ENCODE peak calls at places on chromosome 19, in five cellular contexts. H is prostate gland, K is breast epithelium, A is stomach, T is suprapubic skin. D is an unnamed sample.

GRCh38 chr19:50981587-50982146 is 2.0 kb downstream of the KLK7 start:
- DNase-seq in H (no peak), K (no peak), A (no peak), T (no peak), D (peak)

GRCh38 chr19:49837009-49837310 is 14.0 kb upstream of the PTOV1 start:
- DNase-seq in H (no peak), K (no peak), A (no peak), T (no peak), D (no peak)

GRCh38 chr19:39497850-39498261 is 891 bp upstream of the DLL3 start:
- DNase-seq in H (no peak), K (no peak), A (no peak), T (no peak), D (no peak)

GRCh38 chr19:30074741-30075460 is 132.9 kb downstream of the URI1 start:
- DNase-seq in H (no peak), K (no peak), A (no peak), T (peak), D (peak)

GRCh38 chr19:55094456-55095259 is 19.0 kb downstream of the EPS8L1 start:
- DNase-seq in H (no peak), K (no peak), A (no peak), T (no peak), D (no peak)

GRCh38 chr19:4425531-4425930 is 23.1 kb downstream of the CHAF1A start:
- DNase-seq in H (no peak), K (no peak), A (no peak), T (no peak), D (no peak)

GRCh38 chr19:48784527-48784926 is 26.3 kb downstream of the BCAT2 start:
- DNase-seq in H (no peak), K (no peak), A (no peak), T (no peak), D (no peak)

GRCh38 chr19:55251296-55252081 is 7.3 kb downstream of the PPP6R1 start:
- DNase-seq in H (no peak), K (no peak), A (peak), T (no peak), D (no peak)

GRCh38 chr19:49020931-49021895 is 2.9 kb downstream of the CGB3 start:
- DNase-seq in H (no peak), K (no peak), A (no peak), T (no peak), D (no peak)

GRCh38 chr19:2550431-2551171 is 74.7 kb downstream of the GADD45B start:
- DNase-seq in H (no peak), K (no peak), A (no peak), T (no peak), D (peak)

GRCh38 chr19:42552086-42553065 is 24.1 kb upstream of the CEACAM1 start:
- DNase-seq in H (no peak), K (no peak), A (peak), T (peak), D (no peak)

GRCh38 chr19:45322311-45322710 is 364 bp downstream of the CKM start:
- DNase-seq in H (no peak), K (no peak), A (no peak), T (no peak), D (no peak)

GRCh38 chr19:36420961-36421748 is 2.7 kb upstream of the ZFP82 start:
- DNase-seq in H (no peak), K (no peak), A (no peak), T (no peak), D (no peak)

GRCh38 chr19:48419158-48419920 is 25.9 kb downstream of the GRIN2D start:
- DNase-seq in H (no peak), K (no peak), A (peak), T (no peak), D (peak)

GRCh38 chr19:8641908-8642547 is 11.6 kb downstream of the NFILZ start:
- DNase-seq in H (no peak), K (no peak), A (no peak), T (no peak), D (no peak)

GRCh38 chr19:56476671-56477428 is at the start of gene ZNF667:
- DNase-seq in H (peak), K (no peak), A (no peak), T (no peak), D (no peak)

GRCh38 chr19:14400913-14401312 is 18.2 kb downstream of the DDX39A start:
- DNase-seq in H (no peak), K (no peak), A (no peak), T (no peak), D (no peak)

GRCh38 chr19:50646074-50646807 is 3.0 kb upstream of the C19orf81 start:
- DNase-seq in H (no peak), K (no peak), A (no peak), T (no peak), D (no peak)

DNA sequence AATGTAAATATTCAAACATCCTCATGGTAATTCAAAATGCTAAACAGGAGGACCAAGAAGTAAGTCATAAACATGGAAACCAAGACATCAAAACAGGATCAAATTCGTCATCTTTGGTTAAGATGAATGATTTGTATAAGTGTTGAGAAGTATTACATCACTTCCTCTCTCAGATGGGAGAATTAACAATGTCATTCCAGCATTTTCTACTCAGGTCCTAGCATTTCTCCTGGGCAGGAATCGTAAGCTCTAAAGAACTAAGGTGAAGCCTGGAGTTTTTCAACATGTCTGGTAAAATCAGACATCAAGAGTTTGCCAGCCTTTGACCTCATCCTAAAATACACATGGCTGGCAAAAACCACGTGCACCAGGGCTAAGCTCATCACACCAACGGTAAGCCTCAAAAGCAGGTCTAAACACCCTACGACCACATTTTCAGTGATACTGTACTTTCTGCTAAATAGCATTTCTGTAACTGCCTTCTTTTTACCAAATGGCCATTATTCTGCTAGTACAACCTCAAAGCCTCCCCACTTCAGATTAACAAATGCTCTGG is 24.8 kb downstream of the RANBP3 start:
- DNase-seq in H (no peak), K (no peak), A (no peak), T (no peak), D (peak)
- TF ChIP-seq POLR2AphosphoS5 in H (no peak), K (no peak), A (no peak), T (no peak), D (no peak)

DNA sequence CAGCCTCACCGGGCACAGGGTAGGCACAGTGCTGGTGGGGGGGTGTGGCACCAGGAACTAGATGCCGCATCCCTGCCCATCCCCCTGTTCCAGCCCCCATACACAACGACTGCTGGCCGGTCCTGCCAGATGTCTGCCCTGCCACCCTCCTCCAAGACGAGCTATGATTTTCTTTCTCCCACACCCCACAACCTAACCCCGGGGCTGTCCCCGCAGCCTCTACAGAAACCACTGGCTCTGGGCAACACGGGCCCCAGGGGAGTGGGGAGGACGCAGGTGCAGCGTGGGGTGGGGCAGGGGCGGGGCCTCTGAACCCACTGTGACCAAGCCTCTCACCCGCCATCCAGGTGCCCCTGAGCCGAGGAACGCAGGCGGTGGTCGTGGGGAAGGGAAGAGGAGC is 15.5 kb downstream of the PGLS start:
- DNase-seq in H (no peak), K (no peak), A (no peak), T (no peak), D (no peak)
- TF ChIP-seq POLR2AphosphoS5 in H (no peak), K (no peak), A (no peak), T (no peak), D (no peak)

DNA sequence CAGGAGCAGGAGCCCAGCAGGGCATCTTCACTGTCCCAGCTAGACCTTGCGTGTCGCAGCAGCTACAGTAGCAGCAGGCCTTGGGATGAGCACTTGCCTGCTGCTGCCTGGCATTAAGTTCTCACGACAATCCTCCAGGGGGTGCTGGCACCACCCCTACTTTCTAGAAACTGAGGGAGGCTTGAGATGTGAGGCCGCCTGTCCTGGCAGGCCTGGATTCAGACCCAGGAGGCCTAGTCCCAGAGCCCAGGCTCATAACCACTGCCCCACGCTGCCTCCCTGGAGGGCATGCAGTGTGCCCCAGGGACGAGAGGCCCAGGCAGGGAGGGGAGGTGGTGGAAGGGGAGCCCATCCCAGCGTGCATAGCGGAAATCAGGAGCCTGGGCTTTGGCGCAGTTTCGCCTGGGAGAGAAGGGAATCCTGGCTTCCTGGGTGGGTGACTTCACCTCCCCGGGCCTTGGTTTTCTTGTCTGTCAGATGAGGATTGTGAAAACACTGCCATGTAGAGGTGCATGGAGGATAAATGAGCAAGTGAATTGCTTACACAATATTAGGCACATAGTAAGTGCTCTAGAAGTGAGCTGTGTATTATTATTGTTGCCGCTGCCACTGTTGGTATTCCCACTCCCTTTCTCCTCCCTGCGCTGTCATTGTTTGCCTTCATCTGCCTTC is 26.1 kb downstream of the PPP5C start:
- DNase-seq in H (no peak), K (no peak), A (no peak), T (peak), D (peak)
- TF ChIP-seq POLR2AphosphoS5 in H (no peak), K (no peak), A (no peak), T (no peak), D (no peak)

GRCh38 chr19:1076951-1077350 is 10.0 kb downstream of the ARHGAP45 start:
- DNase-seq in H (no peak), K (peak), A (peak), T (no peak), D (no peak)
- TF ChIP-seq POLR2AphosphoS5 in H (peak), K (no peak), A (no peak), T (no peak), D (no peak)

GRCh38 chr19:10618846-10619245 is 6.5 kb upstream of the SLC44A2 start:
- DNase-seq in H (no peak), K (no peak), A (no peak), T (no peak), D (no peak)
- TF ChIP-seq POLR2AphosphoS5 in H (no peak), K (no peak), A (no peak), T (no peak), D (no peak)